ENCODE peak calls at places on chromosomes 16 and 17, in seven cellular contexts. B is left ventricle myocardium inferior, W is SK-N-SH, A is lower lobe of right lung, O is GM13976, U is foreskin fibroblast, V is progenitor cell of endocrine pancreas. I is an unnamed sample.

GRCh38 chr16:66367968-66368891 is 1.7 kb downstream of the CDH5 start:
- DNase-seq in B (peak; percentile 39), W (no peak), A (no peak), O (no peak), U (no peak), V (no peak), I (no peak)

GRCh38 chr17:50931003-50931878 is 65.1 kb upstream of the TOB1 start:
- DNase-seq in B (peak; percentile 90), W (peak; percentile 95), A (peak; percentile 91), O (peak; percentile 76), U (peak; percentile 96), V (peak; percentile 58), I (peak; percentile 64)

GRCh38 chr17:38416840-38417209 is 11.4 kb upstream of the ARHGAP23 start:
- DNase-seq in B (no peak), W (no peak), A (peak; percentile 73), O (no peak), U (no peak), V (no peak), I (no peak)

GRCh38 chr16:86120982-86121242 is 221.9 kb downstream of the IRF8 start:
- DNase-seq in B (no peak), W (no peak), A (no peak), O (no peak), U (no peak), V (no peak), I (no peak)

GRCh38 chr17:6910987-6911603 is 79.6 kb upstream of the TEKT1 start:
- DNase-seq in B (no peak), W (peak; percentile 41), A (no peak), O (peak; percentile 45), U (peak; percentile 71), V (no peak), I (no peak)

GRCh38 chr16:31181102-31181830 is 1.3 kb downstream of the FUS start:
- DNase-seq in B (peak; percentile 36), W (no peak), A (peak; percentile 55), O (no peak), U (peak; percentile 71), V (no peak), I (no peak)

GRCh38 chr17:47276868-47277267 is 23.2 kb downstream of the ITGB3 start:
- DNase-seq in B (peak; percentile 73), W (no peak), A (no peak), O (no peak), U (peak; percentile 93), V (no peak), I (no peak)

GRCh38 chr17:876272-876671 is 94.1 kb downstream of the MRM3 start:
- DNase-seq in B (no peak), W (no peak), A (no peak), O (peak; percentile 65), U (no peak), V (no peak), I (no peak)

GRCh38 chr17:81231121-81231645 is 7.7 kb downstream of the TEPSIN start:
- DNase-seq in B (no peak), W (no peak), A (no peak), O (no peak), U (no peak), V (no peak), I (no peak)

GRCh38 chr17:72414032-72414396 is 293.2 kb downstream of the SOX9 start:
- DNase-seq in B (no peak), W (no peak), A (no peak), O (no peak), U (no peak), V (no peak), I (no peak)

GRCh38 chr16:26795184-26795583 is 271.5 kb upstream of the C16orf82 start:
- DNase-seq in B (no peak), W (no peak), A (no peak), O (no peak), U (no peak), V (no peak), I (peak; percentile 5)

GRCh38 chr17:67959510-67959909 is 36.8 kb downstream of the C17orf58 start:
- DNase-seq in B (no peak), W (no peak), A (no peak), O (no peak), U (no peak), V (no peak), I (no peak)

GRCh38 chr17:30323262-30323894 is 10.5 kb downstream of the TMIGD1 start:
- DNase-seq in B (no peak), W (no peak), A (no peak), O (no peak), U (peak; percentile 20), V (no peak), I (no peak)

GRCh38 chr16:49854227-49855203 is 1.4 kb downstream of the ZNF423 start:
- DNase-seq in B (peak; percentile 53), W (peak; percentile 85), A (no peak), O (no peak), U (peak; percentile 53), V (peak; percentile 45), I (peak; percentile 52)

GRCh38 chr17:37742114-37742761 is 2.6 kb downstream of the HNF1B start:
- DNase-seq in B (no peak), W (peak; percentile 62), A (no peak), O (peak; percentile 45), U (peak; percentile 41), V (peak; percentile 25), I (no peak)

GRCh38 chr17:55576237-55576998 is 65.2 kb upstream of the SMIM36 start:
- DNase-seq in B (no peak), W (no peak), A (peak; percentile 44), O (no peak), U (peak; percentile 88), V (no peak), I (no peak)

GRCh38 chr16:66352304-66352703 is 14.2 kb upstream of the CDH5 start:
- DNase-seq in B (no peak), W (no peak), A (no peak), O (no peak), U (no peak), V (no peak), I (no peak)

GRCh38 chr16:54446639-54447038 is 160.1 kb upstream of the IRX3 start:
- DNase-seq in B (peak; percentile 61), W (no peak), A (no peak), O (no peak), U (peak; percentile 46), V (no peak), I (no peak)

GRCh38 chr17:58671969-58672368 is 19.9 kb downstream of the TEX14 start:
- DNase-seq in B (no peak), W (no peak), A (no peak), O (no peak), U (no peak), V (no peak), I (no peak)

GRCh38 chr16:72926671-72927070 is 121.3 kb downstream of the ZFHX3 start:
- DNase-seq in B (no peak), W (no peak), A (no peak), O (no peak), U (no peak), V (no peak), I (no peak)

GRCh38 chr16:10805362-10805761 is 13.2 kb downstream of the TVP23A start:
- DNase-seq in B (no peak), W (no peak), A (no peak), O (no peak), U (no peak), V (no peak), I (no peak)

GRCh38 chr17:31158741-31159377 is 64.1 kb downstream of the NF1 start:
- DNase-seq in B (no peak), W (no peak), A (no peak), O (peak; percentile 16), U (no peak), V (no peak), I (no peak)

GRCh38 chr16:68357521-68357922 is 46.7 kb downstream of the PRMT7 start:
- DNase-seq in B (no peak), W (peak; percentile 14), A (no peak), O (no peak), U (no peak), V (no peak), I (no peak)

GRCh38 chr17:8726951-8727555 is 17.6 kb downstream of the CCDC42 start:
- DNase-seq in B (no peak), W (peak; percentile 50), A (no peak), O (no peak), U (no peak), V (no peak), I (no peak)

GRCh38 chr16:13892301-13892700 is 27.7 kb upstream of the ERCC4 start:
- DNase-seq in B (no peak), W (no peak), A (no peak), O (no peak), U (no peak), V (no peak), I (no peak)
- TF ChIP-seq CTCF in B (no peak), W (no peak), A (no peak), O (no peak), U (no peak), V (no peak), I (no peak)

GRCh38 chr16:1338119-1338730 is 4.8 kb downstream of the BAIAP3 start:
- DNase-seq in B (no peak), W (peak; percentile 78), A (no peak), O (no peak), U (no peak), V (peak; percentile 62), I (peak; percentile 46)
- TF ChIP-seq CTCF in B (peak; percentile 42), W (peak; percentile 59), A (no peak), O (peak; percentile 26), U (peak; percentile 25), V (peak; percentile 68), I (peak; percentile 60)

GRCh38 chr16:17134586-17134985 is 336.2 kb downstream of the XYLT1 start:
- DNase-seq in B (no peak), W (no peak), A (no peak), O (peak; percentile 86), U (no peak), V (no peak), I (no peak)

GRCh38 chr16:17133851-17134250 is 336.9 kb downstream of the XYLT1 start:
- DNase-seq in B (no peak), W (no peak), A (no peak), O (no peak), U (no peak), V (no peak), I (no peak)

GRCh38 chr16:17130733-17131132 is 340.0 kb downstream of the XYLT1 start:
- DNase-seq in B (no peak), W (no peak), A (no peak), O (no peak), U (no peak), V (no peak), I (no peak)

GRCh38 chr16:17129971-17130370 is 340.8 kb downstream of the XYLT1 start:
- DNase-seq in B (no peak), W (no peak), A (no peak), O (no peak), U (no peak), V (no peak), I (no peak)

GRCh38 chr16:17131351-17131750 is 339.4 kb downstream of the XYLT1 start:
- DNase-seq in B (no peak), W (no peak), A (no peak), O (no peak), U (no peak), V (no peak), I (no peak)
- TF ChIP-seq CTCF in B (no peak), W (peak; percentile 25), A (no peak), O (no peak), U (no peak), V (peak; percentile 28), I (no peak)

DNA sequence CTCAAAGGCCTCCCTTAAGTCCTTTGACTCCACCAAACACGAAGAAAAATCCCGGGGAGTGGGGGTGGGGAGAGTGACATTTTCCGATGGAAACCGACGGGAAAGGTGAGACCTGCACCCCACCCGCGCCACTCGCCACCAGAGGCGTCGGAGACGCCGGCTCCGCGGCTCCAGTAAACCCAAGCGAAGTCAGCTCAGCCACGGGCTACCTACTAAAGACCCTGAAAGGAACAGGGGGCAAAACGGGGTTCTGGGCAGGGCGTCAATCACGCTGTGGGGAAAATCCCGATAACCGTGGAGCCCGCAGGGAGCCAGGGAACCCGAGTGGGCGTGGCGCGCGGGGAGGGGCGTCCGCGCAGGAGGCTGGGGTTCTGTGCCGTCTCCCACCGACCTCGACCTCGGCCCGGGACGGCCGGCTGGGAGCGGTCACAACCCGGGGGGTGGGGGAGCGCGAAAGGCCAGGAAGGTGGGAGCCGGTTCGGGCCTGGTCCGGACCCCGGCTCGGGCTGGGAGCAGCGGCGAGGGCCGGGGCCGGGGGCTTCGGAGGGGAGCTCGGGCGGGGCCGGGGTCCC is 565 bp downstream of the WDR45B start:
- DNase-seq in B (no peak), W (peak; percentile 89), A (no peak), O (peak; percentile 64), U (peak; percentile 48), V (peak; percentile 50), I (no peak)
- TF ChIP-seq CTCF in B (no peak), W (peak; percentile 39), A (no peak), O (no peak), U (no peak), V (peak; percentile 19), I (no peak)